ENCODE peak calls at places on chromosomes 2 and 18, in four cellular contexts. One of them, this sample, is unnamed.

GRCh38 chr2:133240505-133241230 is 327.6 kb downstream of the NCKAP5 start:
- DNase-seq in neuronal stem cell: no peak
- DNase-seq in mesendoderm: no peak
- DNase-seq in H9: no peak
- DNase-seq in this sample: peak

GRCh38 chr2:2331905-2332280 is 818 bp upstream of the MYT1L start:
- DNase-seq in neuronal stem cell: peak
- DNase-seq in mesendoderm: peak
- DNase-seq in H9: peak
- DNase-seq in this sample: no peak

GRCh38 chr2:165720526-165720925 is 73.5 kb downstream of the GALNT3 start:
- DNase-seq in neuronal stem cell: no peak
- DNase-seq in mesendoderm: no peak
- DNase-seq in H9: no peak
- DNase-seq in this sample: peak

GRCh38 chr18:10035306-10035991 is 121.6 kb downstream of the VAPA start:
- DNase-seq in neuronal stem cell: no peak
- DNase-seq in mesendoderm: no peak
- DNase-seq in H9: no peak
- DNase-seq in this sample: no peak

GRCh38 chr18:12239426-12239825 is 14.7 kb upstream of the CIDEA start:
- DNase-seq in neuronal stem cell: no peak
- DNase-seq in mesendoderm: no peak
- DNase-seq in H9: no peak
- DNase-seq in this sample: peak

GRCh38 chr2:63719052-63719451 is 122.6 kb upstream of the UGP2 start:
- DNase-seq in neuronal stem cell: no peak
- DNase-seq in mesendoderm: no peak
- DNase-seq in H9: no peak
- DNase-seq in this sample: no peak

GRCh38 chr2:8312861-8313768 is 368.7 kb upstream of the ID2 start:
- DNase-seq in neuronal stem cell: peak
- DNase-seq in mesendoderm: peak
- DNase-seq in H9: peak
- DNase-seq in this sample: peak

GRCh38 chr18:46754188-46754587 is 2.7 kb downstream of the ST8SIA5 start:
- DNase-seq in neuronal stem cell: no peak
- DNase-seq in mesendoderm: no peak
- DNase-seq in H9: no peak
- DNase-seq in this sample: no peak

GRCh38 chr18:51321696-51322095 is 124.2 kb upstream of the MEX3C start:
- DNase-seq in neuronal stem cell: no peak
- DNase-seq in mesendoderm: peak
- DNase-seq in H9: no peak
- DNase-seq in this sample: no peak

GRCh38 chr2:96952016-96952750 is 34.2 kb downstream of the FAM178B start:
- DNase-seq in neuronal stem cell: no peak
- DNase-seq in mesendoderm: no peak
- DNase-seq in H9: no peak
- DNase-seq in this sample: no peak

GRCh38 chr18:34972765-34973414 is 68.3 kb upstream of the MAPRE2 start:
- DNase-seq in neuronal stem cell: no peak
- DNase-seq in mesendoderm: no peak
- DNase-seq in H9: no peak
- DNase-seq in this sample: no peak

GRCh38 chr2:205868773-205869333 is 186.6 kb downstream of the NRP2 start:
- DNase-seq in neuronal stem cell: no peak
- DNase-seq in mesendoderm: no peak
- DNase-seq in H9: no peak
- DNase-seq in this sample: peak

GRCh38 chr2:134570676-134571075 is 148.1 kb downstream of the TMEM163 start:
- DNase-seq in neuronal stem cell: no peak
- DNase-seq in mesendoderm: no peak
- DNase-seq in H9: no peak
- DNase-seq in this sample: no peak

GRCh38 chr2:191362841-191363240 is 117.6 kb downstream of the MYO1B start:
- DNase-seq in neuronal stem cell: no peak
- DNase-seq in mesendoderm: no peak
- DNase-seq in H9: no peak
- DNase-seq in this sample: peak

GRCh38 chr2:188609321-188610049 is 317.8 kb downstream of the GULP1 start:
- DNase-seq in neuronal stem cell: no peak
- DNase-seq in mesendoderm: no peak
- DNase-seq in H9: no peak
- DNase-seq in this sample: peak

GRCh38 chr18:77164762-77165485 is 32.3 kb upstream of the MBP start:
- DNase-seq in neuronal stem cell: no peak
- DNase-seq in mesendoderm: no peak
- DNase-seq in H9: no peak
- DNase-seq in this sample: no peak

GRCh38 chr2:217065695-217066405 is 206.0 kb upstream of the TNP1 start:
- DNase-seq in neuronal stem cell: no peak
- DNase-seq in mesendoderm: no peak
- DNase-seq in H9: no peak
- DNase-seq in this sample: peak

GRCh38 chr18:65035701-65036100 is 715.1 kb upstream of the CDH7 start:
- DNase-seq in neuronal stem cell: no peak
- DNase-seq in mesendoderm: no peak
- DNase-seq in H9: no peak
- DNase-seq in this sample: no peak

GRCh38 chr2:46145840-46146239 is 151.4 kb upstream of the EPAS1 start:
- DNase-seq in neuronal stem cell: no peak
- DNase-seq in mesendoderm: no peak
- DNase-seq in H9: no peak
- DNase-seq in this sample: no peak

GRCh38 chr2:127398239-127398590 is 10.4 kb upstream of the MAP3K2 start:
- DNase-seq in neuronal stem cell: no peak
- DNase-seq in mesendoderm: peak
- DNase-seq in H9: peak
- DNase-seq in this sample: peak

GRCh38 chr2:37325625-37326071 is 1.0 kb upstream of the PRKD3 start:
- DNase-seq in neuronal stem cell: no peak
- DNase-seq in mesendoderm: no peak
- DNase-seq in H9: no peak
- DNase-seq in this sample: no peak

GRCh38 chr2:201345636-201346213 is 11.4 kb downstream of the FLACC1 start:
- DNase-seq in neuronal stem cell: no peak
- DNase-seq in mesendoderm: no peak
- DNase-seq in H9: no peak
- DNase-seq in this sample: no peak

GRCh38 chr18:63775166-63775730 is at the start of gene SERPINB7:
- DNase-seq in neuronal stem cell: no peak
- DNase-seq in mesendoderm: no peak
- DNase-seq in H9: no peak
- DNase-seq in this sample: peak
- H3K4ac ChIP-seq in neuronal stem cell: no peak
- H3K4ac ChIP-seq in mesendoderm: no peak
- H3K4ac ChIP-seq in H9: no peak
- H3K4ac ChIP-seq in this sample: peak

DNA sequence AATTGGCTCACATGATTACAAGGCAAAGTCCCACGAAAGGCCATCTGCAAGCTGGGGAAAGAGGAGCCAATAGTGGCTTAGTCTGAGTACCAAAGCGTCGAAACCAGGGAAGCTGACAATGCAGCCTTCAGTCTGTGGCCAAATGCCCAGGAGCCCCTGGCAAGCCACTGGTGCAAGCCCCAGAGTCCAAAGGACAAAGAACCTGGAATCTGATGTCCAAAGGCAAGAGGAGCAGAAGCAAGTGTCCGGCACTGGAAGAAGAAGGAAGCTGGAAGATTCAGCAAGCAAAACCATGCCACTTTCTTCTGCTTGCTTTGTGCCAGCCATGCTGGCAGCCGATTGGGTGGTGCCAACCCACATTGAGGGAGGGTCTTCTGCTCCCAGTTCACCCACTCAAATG is 74.3 kb upstream of the NPAS2 start:
- DNase-seq in neuronal stem cell: no peak
- DNase-seq in mesendoderm: no peak
- DNase-seq in H9: no peak
- DNase-seq in this sample: no peak
- H3K4me2 ChIP-seq in neuronal stem cell: no peak
- H3K4me2 ChIP-seq in mesendoderm: no peak
- H3K4me2 ChIP-seq in H9: no peak
- H3K4me2 ChIP-seq in this sample: no peak

DNA sequence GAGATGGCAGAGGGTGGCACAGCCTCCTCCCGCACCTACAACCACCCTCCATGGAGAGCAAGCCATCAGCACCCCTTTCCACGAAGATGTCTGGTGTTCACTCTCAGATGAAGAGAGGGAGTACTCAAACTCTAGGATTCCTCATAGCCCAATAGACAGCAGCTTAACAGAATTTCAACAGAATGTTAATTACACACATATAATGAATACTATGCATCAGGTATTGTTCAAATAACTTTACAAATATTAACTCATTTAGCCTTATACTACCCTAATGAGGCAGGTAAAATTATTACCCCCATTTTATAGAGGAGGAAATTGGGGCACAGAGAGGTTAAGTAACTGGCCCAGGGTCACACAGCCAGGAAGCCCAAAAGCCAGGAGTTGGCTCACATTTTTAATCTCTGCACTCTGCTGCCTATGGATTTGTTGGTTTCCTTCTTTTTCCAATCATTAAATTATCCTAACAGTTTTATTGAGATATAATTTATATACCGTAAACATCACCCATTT is 39.0 kb downstream of the HS1BP3 start:
- DNase-seq in neuronal stem cell: no peak
- DNase-seq in mesendoderm: no peak
- DNase-seq in H9: no peak
- DNase-seq in this sample: no peak
- H3K4ac ChIP-seq in neuronal stem cell: no peak
- H3K4ac ChIP-seq in mesendoderm: no peak
- H3K4ac ChIP-seq in H9: no peak
- H3K4ac ChIP-seq in this sample: peak

GRCh38 chr2:109680523-109681297 is 66.5 kb downstream of the SOWAHC start:
- DNase-seq in neuronal stem cell: no peak
- DNase-seq in mesendoderm: no peak
- DNase-seq in H9: no peak
- DNase-seq in this sample: no peak
- H3K4me2 ChIP-seq in neuronal stem cell: no peak
- H3K4me2 ChIP-seq in mesendoderm: no peak
- H3K4me2 ChIP-seq in H9: no peak
- H3K4me2 ChIP-seq in this sample: no peak

GRCh38 chr18:3247243-3248061 is at the start of gene MYL12A:
- DNase-seq in neuronal stem cell: peak
- DNase-seq in mesendoderm: peak
- DNase-seq in H9: peak
- DNase-seq in this sample: peak
- H3K4ac ChIP-seq in neuronal stem cell: peak
- H3K4ac ChIP-seq in mesendoderm: peak
- H3K4ac ChIP-seq in H9: peak
- H3K4ac ChIP-seq in this sample: peak

GRCh38 chr2:122031544-122032263 is 276.3 kb downstream of the TSN start:
- DNase-seq in neuronal stem cell: no peak
- DNase-seq in mesendoderm: no peak
- DNase-seq in H9: no peak
- DNase-seq in this sample: peak
- H3K4me2 ChIP-seq in neuronal stem cell: no peak
- H3K4me2 ChIP-seq in mesendoderm: no peak
- H3K4me2 ChIP-seq in H9: no peak
- H3K4me2 ChIP-seq in this sample: no peak

GRCh38 chr18:67665266-67665665 is 148.7 kb upstream of the DSEL start:
- DNase-seq in neuronal stem cell: peak
- DNase-seq in mesendoderm: peak
- DNase-seq in H9: no peak
- DNase-seq in this sample: peak
- H3K4ac ChIP-seq in neuronal stem cell: no peak
- H3K4ac ChIP-seq in mesendoderm: no peak
- H3K4ac ChIP-seq in H9: no peak
- H3K4ac ChIP-seq in this sample: no peak

This sample was measured in IMR-90.